ENCODE peak calls at places on chromosomes 6 and 20, in nine cellular contexts. A is stomach, I is suprapubic skin, Q is heart left ventricle, G is esophagus muscularis mucosa, H is body of pancreas, V is right lobe of liver, E is sigmoid colon, O is ovary. W is an unnamed sample.

GRCh38 chr6:150196942-150197745 is 54.3 kb downstream of the PPP1R14C start:
- DNase-seq in A (no peak), I (no peak), Q (no peak), G (no peak), H (no peak), V (no peak), E (no peak), O (no peak), W (no peak)

GRCh38 chr6:159577564-159577963 is 115.5 kb downstream of the SOD2 start:
- DNase-seq in A (no peak), I (no peak), Q (no peak), G (no peak), H (no peak), V (no peak), E (no peak), O (no peak), W (no peak)

GRCh38 chr6:92354270-92354831 is 1065.0 kb downstream of the EPHA7 start:
- DNase-seq in A (no peak), I (no peak), Q (no peak), G (no peak), H (no peak), V (no peak), E (no peak), O (no peak), W (no peak)

GRCh38 chr6:79707621-79708020 is 76.5 kb downstream of the SH3BGRL2 start:
- DNase-seq in A (no peak), I (no peak), Q (no peak), G (no peak), H (no peak), V (no peak), E (no peak), O (no peak), W (no peak)

GRCh38 chr6:65776332-65776731 is 69.3 kb upstream of the EYS start:
- DNase-seq in A (no peak), I (no peak), Q (no peak), G (no peak), H (no peak), V (no peak), E (no peak), O (no peak), W (no peak)

GRCh38 chr6:46062312-46062711 is 46.7 kb upstream of the CLIC5 start:
- DNase-seq in A (no peak), I (no peak), Q (no peak), G (no peak), H (peak), V (peak), E (no peak), O (no peak), W (no peak)

GRCh38 chr6:511488-512137 is 120.1 kb downstream of the IRF4 start:
- DNase-seq in A (no peak), I (no peak), Q (no peak), G (no peak), H (no peak), V (no peak), E (no peak), O (no peak), W (no peak)

GRCh38 chr6:154715449-154715848 is 17.8 kb upstream of the SCAF8 start:
- DNase-seq in A (no peak), I (no peak), Q (no peak), G (no peak), H (no peak), V (no peak), E (no peak), O (no peak), W (no peak)

GRCh38 chr6:135498178-135498841 is 770 bp upstream of the AHI1 start:
- DNase-seq in A (peak), I (peak), Q (no peak), G (peak), H (peak), V (peak), E (peak), O (peak), W (peak)

GRCh38 chr6:132190097-132190814 is 211.0 kb downstream of the MOXD1 start:
- DNase-seq in A (no peak), I (no peak), Q (no peak), G (no peak), H (no peak), V (no peak), E (no peak), O (no peak), W (no peak)

GRCh38 chr6:15073344-15073789 is 172.5 kb upstream of the JARID2 start:
- DNase-seq in A (no peak), I (no peak), Q (no peak), G (no peak), H (no peak), V (no peak), E (no peak), O (no peak), W (no peak)

GRCh38 chr6:98957440-98957839 is 9.7 kb upstream of the FBXL4 start:
- DNase-seq in A (no peak), I (no peak), Q (no peak), G (no peak), H (no peak), V (no peak), E (no peak), O (no peak), W (no peak)

GRCh38 chr20:36821964-36822437 is 48.4 kb upstream of the DSN1 start:
- DNase-seq in A (peak), I (no peak), Q (no peak), G (no peak), H (no peak), V (no peak), E (no peak), O (no peak), W (no peak)

GRCh38 chr20:35821807-35822242 is 50.0 kb downstream of the PHF20 start:
- DNase-seq in A (no peak), I (no peak), Q (no peak), G (no peak), H (no peak), V (no peak), E (no peak), O (no peak), W (no peak)

GRCh38 chr6:130134594-130134993 is 88.2 kb downstream of the SAMD3 start:
- DNase-seq in A (no peak), I (no peak), Q (no peak), G (no peak), H (no peak), V (no peak), E (no peak), O (no peak), W (no peak)

GRCh38 chr6:166996406-166996805 is 2.8 kb upstream of the CEP43 start:
- DNase-seq in A (no peak), I (no peak), Q (no peak), G (peak), H (no peak), V (no peak), E (no peak), O (no peak), W (no peak)

GRCh38 chr20:46304852-46305251 is 3.4 kb downstream of the CDH22 start:
- DNase-seq in A (no peak), I (no peak), Q (no peak), G (no peak), H (no peak), V (no peak), E (no peak), O (no peak), W (no peak)

GRCh38 chr6:145241039-145241438 is 494.3 kb downstream of the EPM2A start:
- DNase-seq in A (no peak), I (no peak), Q (no peak), G (no peak), H (no peak), V (no peak), E (no peak), O (no peak), W (no peak)
- TF ChIP-seq POLR2A in A (no peak), I (no peak), Q (no peak), G (no peak), H (no peak), V (no peak), E (no peak), O (no peak), W (no peak)

DNA sequence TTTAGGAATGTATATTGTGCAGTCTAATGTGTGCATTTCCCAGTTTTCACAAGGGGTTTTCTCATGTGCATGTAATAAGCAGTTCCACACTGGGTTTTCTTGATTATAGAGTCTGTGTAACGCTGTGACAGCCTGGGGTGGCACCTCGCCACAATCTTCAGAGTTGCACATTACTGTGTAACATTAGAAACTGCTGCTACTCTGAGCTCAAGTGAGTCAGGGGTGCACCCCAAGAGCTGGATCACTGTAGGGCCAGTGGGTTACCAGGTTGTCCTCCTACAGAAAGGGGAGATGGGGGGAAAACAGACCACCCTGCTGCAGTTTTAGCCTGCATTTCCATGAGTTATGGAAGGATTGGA is 96.9 kb downstream of the RPP40 start:
- DNase-seq in A (no peak), I (no peak), Q (no peak), G (peak), H (no peak), V (no peak), E (no peak), O (no peak), W (no peak)
- TF ChIP-seq POLR2A in A (no peak), I (no peak), Q (no peak), G (no peak), H (no peak), V (no peak), E (no peak), O (no peak), W (no peak)

GRCh38 chr6:143536461-143536865 is 24.9 kb upstream of the FUCA2 start:
- DNase-seq in A (peak), I (no peak), Q (peak), G (no peak), H (peak), V (peak), E (no peak), O (peak), W (no peak)
- TF ChIP-seq POLR2A in A (no peak), I (no peak), Q (no peak), G (no peak), H (peak), V (no peak), E (no peak), O (no peak), W (no peak)

DNA sequence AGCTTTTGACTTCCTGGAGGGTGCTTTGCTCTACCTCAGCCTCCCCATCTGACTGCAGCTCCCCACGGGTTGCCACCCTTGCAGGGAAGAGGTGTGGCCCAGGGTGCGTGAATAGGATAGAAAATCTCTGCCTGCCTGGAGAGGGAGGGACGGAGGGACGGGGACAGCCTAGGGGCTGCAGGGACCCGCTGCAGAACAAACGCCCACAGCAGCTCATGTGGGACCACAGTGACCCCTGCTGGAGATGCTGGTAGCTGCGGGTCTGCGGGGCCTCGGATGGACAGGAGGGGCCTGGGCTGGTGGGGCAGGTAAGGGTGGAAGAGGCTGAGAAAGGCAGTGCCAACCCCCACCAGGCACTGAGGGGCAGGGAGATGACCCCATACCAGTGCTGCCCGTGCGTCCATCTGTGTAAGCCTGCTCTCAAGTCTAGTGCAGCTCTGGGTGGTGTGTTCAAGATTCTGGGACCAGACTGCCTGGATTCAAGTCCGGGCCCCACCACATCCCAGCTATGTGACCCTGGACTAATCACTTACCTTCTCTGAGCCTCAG is 39.4 kb downstream of the KIAA1755 start:
- DNase-seq in A (peak), I (peak), Q (peak), G (no peak), H (peak), V (peak), E (peak), O (peak), W (no peak)
- TF ChIP-seq POLR2A in A (no peak), I (no peak), Q (no peak), G (no peak), H (no peak), V (no peak), E (no peak), O (no peak), W (no peak)

GRCh38 chr6:31734703-31735500 is 1.4 kb downstream of the CLIC1 start:
- DNase-seq in A (peak), I (peak), Q (peak), G (no peak), H (peak), V (peak), E (no peak), O (peak), W (peak)
- TF ChIP-seq POLR2A in A (no peak), I (peak), Q (peak), G (no peak), H (no peak), V (no peak), E (no peak), O (peak), W (peak)

GRCh38 chr6:17986656-17987575 is 519 bp downstream of the KIF13A start:
- DNase-seq in A (peak), I (peak), Q (peak), G (no peak), H (peak), V (peak), E (peak), O (peak), W (peak)
- TF ChIP-seq POLR2A in A (no peak), I (no peak), Q (peak), G (no peak), H (peak), V (peak), E (peak), O (no peak), W (peak)

GRCh38 chr20:58905236-58905635 is 52.7 kb downstream of the GNAS start:
- DNase-seq in A (no peak), I (no peak), Q (no peak), G (no peak), H (no peak), V (no peak), E (no peak), O (no peak), W (no peak)

GRCh38 chr20:58907481-58908137 is 55.1 kb downstream of the GNAS start:
- DNase-seq in A (peak), I (peak), Q (peak), G (peak), H (peak), V (peak), E (peak), O (peak), W (peak)

GRCh38 chr20:58906894-58907293 is 54.4 kb downstream of the GNAS start:
- DNase-seq in A (peak), I (no peak), Q (no peak), G (no peak), H (peak), V (no peak), E (no peak), O (no peak), W (peak)

GRCh38 chr20:58908216-58908615 is 55.7 kb downstream of the GNAS start:
- DNase-seq in A (no peak), I (no peak), Q (no peak), G (no peak), H (no peak), V (no peak), E (no peak), O (no peak), W (no peak)

DNA sequence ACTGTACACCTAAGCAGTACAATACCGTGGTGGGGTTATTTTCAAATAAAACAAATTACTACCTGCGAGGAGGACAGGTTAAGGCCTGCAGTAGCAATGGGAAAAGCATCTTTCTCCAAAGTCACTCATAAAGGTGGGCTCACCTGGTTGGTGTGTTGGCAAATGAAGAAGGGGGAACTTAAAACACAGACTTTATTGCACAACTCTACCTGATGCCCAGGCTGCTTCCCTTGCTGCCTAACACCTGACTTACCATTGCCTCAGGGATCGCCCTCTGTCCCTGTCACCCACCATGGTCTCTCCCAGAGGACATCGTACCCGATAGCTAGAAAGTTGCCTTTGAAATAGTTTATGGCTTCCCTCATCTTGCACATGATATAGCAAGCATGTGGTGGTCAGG is 53.6 kb downstream of the GNAS start:
- DNase-seq in A (no peak), I (no peak), Q (no peak), G (no peak), H (no peak), V (no peak), E (no peak), O (no peak), W (no peak)
- TF ChIP-seq POLR2A in A (no peak), I (no peak), Q (no peak), G (no peak), H (no peak), V (no peak), E (no peak), O (no peak), W (no peak)